ENCODE peak calls at places on chromosomes 5 and 9, in ten cellular contexts. I is body of pancreas, K is sigmoid colon, C is gastrocnemius medialis, D is IMR-90, E is esophagus squamous epithelium, W is HepG2, Y is tibial nerve, F is HCT116, M is upper lobe of left lung. T is an unnamed sample. For H3K36me3, the result is how much of the 10 kb centered on the place peaks cover.

GRCh38 chr5:104540448-104540847 is 977.9 kb upstream of the NUDT12 start:
- DNase-seq in I (peak), K (no peak), C (no peak), D (peak), E (no peak), W (no peak), Y (no peak), F (peak), M (no peak), T (no peak)

GRCh38 chr9:99222416-99223280 is 566 bp downstream of the SEC61B start:
- DNase-seq in I (peak), K (no peak), C (no peak), D (peak), E (no peak), W (no peak), Y (no peak), F (no peak), M (no peak), T (no peak)

GRCh38 chr9:132418743-132419363 is 8.8 kb downstream of the CFAP77 start:
- DNase-seq in I (no peak), K (no peak), C (no peak), D (no peak), E (no peak), W (no peak), Y (no peak), F (no peak), M (no peak), T (no peak)

GRCh38 chr5:150517272-150518152 is 9.6 kb downstream of the NDST1 start:
- DNase-seq in I (peak), K (no peak), C (no peak), D (peak), E (no peak), W (peak), Y (no peak), F (peak), M (peak), T (peak)

GRCh38 chr5:53482717-53483638 is 2.5 kb downstream of the FST start:
- DNase-seq in I (peak), K (peak), C (no peak), D (peak), E (no peak), W (peak), Y (no peak), F (no peak), M (peak), T (peak)

GRCh38 chr5:9714187-9714586 is 84.0 kb upstream of the TAS2R1 start:
- DNase-seq in I (no peak), K (no peak), C (no peak), D (peak), E (no peak), W (no peak), Y (no peak), F (no peak), M (no peak), T (no peak)

GRCh38 chr5:157506066-157506590 is 46.1 kb downstream of the NIPAL4 start:
- DNase-seq in I (no peak), K (no peak), C (no peak), D (no peak), E (no peak), W (no peak), Y (no peak), F (no peak), M (no peak), T (no peak)

GRCh38 chr5:153818626-153819025 is 220.1 kb downstream of the FAM114A2 start:
- DNase-seq in I (no peak), K (no peak), C (no peak), D (no peak), E (no peak), W (no peak), Y (no peak), F (no peak), M (no peak), T (no peak)

GRCh38 chr5:88727705-88728313 is 155.2 kb downstream of the MEF2C start:
- DNase-seq in I (no peak), K (no peak), C (no peak), D (peak), E (no peak), W (no peak), Y (no peak), F (peak), M (no peak), T (no peak)

GRCh38 chr5:89351975-89352374 is 469.0 kb upstream of the MEF2C start:
- DNase-seq in I (no peak), K (no peak), C (no peak), D (peak), E (no peak), W (no peak), Y (no peak), F (no peak), M (no peak), T (no peak)

GRCh38 chr9:89010056-89010455 is 18.8 kb downstream of the S1PR3 start:
- DNase-seq in I (no peak), K (no peak), C (no peak), D (no peak), E (no peak), W (no peak), Y (peak), F (no peak), M (no peak), T (no peak)

GRCh38 chr9:97561501-97561900 is 60.0 kb downstream of the TMOD1 start:
- DNase-seq in I (no peak), K (no peak), C (no peak), D (no peak), E (no peak), W (no peak), Y (no peak), F (no peak), M (no peak), T (no peak)

GRCh38 chr9:117887941-117888340 is 183.7 kb downstream of the TLR4 start:
- DNase-seq in I (no peak), K (no peak), C (no peak), D (no peak), E (no peak), W (no peak), Y (no peak), F (no peak), M (no peak), T (no peak)

GRCh38 chr5:143155445-143155844 is 248.0 kb downstream of the NR3C1 start:
- DNase-seq in I (no peak), K (no peak), C (no peak), D (no peak), E (no peak), W (no peak), Y (no peak), F (no peak), M (no peak), T (no peak)
- TF ChIP-seq CTCF in I (no peak), K (no peak), C (no peak), D (no peak), E (no peak), W (no peak), Y (no peak), F (no peak), M (no peak), T (no peak)

DNA sequence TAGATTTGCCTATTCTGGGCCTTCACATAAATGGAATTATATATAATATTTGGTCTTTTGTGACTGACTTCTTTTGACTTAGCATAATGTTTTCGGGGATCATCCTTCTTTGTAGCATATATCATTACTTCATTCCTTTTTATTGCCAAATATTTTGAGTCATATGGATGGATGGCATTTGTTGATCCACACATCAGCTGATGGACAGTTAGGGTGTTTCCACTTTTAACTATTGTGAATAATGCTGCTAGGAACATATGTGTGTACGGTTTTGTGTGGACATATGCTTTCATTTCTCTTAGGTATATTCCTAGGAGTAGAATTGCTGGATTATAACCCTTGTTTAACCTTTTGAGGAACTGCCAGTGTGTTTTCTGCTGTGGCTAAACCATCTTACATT is 249.6 kb downstream of the FANCC start:
- DNase-seq in I (no peak), K (no peak), C (no peak), D (no peak), E (no peak), W (no peak), Y (no peak), F (no peak), M (no peak), T (no peak)
- TF ChIP-seq POLR2A in I (no peak), K (no peak), C (no peak), D (no peak), E (no peak), W (no peak), Y (no peak), F (no peak), M (no peak), T (no peak)

DNA sequence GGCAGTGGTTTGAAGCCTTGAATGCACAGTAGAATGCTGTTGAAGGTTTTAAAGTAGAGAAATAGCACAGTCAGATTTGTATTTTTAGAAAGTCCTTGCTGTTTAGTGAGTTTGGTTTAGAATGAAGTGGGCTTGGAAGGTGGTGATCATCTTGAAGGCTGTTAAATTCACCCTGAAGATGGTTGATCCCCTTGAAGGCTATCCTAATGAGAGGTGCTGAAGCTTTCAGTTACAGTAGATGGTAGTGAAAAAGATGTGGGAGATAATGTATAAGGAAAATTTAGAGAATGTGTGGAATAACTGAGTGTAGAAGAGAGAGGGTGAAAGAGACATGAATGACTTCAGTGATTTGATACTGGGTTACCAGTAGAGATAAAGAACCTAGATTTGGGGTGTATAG is 16.0 kb downstream of the TENT2 start:
- DNase-seq in I (no peak), K (no peak), C (no peak), D (no peak), E (no peak), W (no peak), Y (no peak), F (no peak), M (no peak), T (no peak)
- H3K36me3 ChIP-seq in I (under half), K (under half), C (under half), D (under half), E (half or more), W (under half), Y (half or more), F (under half), M (under half), T (half or more)

GRCh38 chr5:93653716-93654115 is 70.7 kb downstream of the NR2F1 start:
- DNase-seq in I (no peak), K (no peak), C (no peak), D (no peak), E (no peak), W (no peak), Y (no peak), F (no peak), M (no peak), T (no peak)
- TF ChIP-seq CTCF in I (no peak), K (no peak), C (no peak), D (no peak), E (no peak), W (no peak), Y (no peak), F (no peak), M (no peak), T (no peak)

DNA sequence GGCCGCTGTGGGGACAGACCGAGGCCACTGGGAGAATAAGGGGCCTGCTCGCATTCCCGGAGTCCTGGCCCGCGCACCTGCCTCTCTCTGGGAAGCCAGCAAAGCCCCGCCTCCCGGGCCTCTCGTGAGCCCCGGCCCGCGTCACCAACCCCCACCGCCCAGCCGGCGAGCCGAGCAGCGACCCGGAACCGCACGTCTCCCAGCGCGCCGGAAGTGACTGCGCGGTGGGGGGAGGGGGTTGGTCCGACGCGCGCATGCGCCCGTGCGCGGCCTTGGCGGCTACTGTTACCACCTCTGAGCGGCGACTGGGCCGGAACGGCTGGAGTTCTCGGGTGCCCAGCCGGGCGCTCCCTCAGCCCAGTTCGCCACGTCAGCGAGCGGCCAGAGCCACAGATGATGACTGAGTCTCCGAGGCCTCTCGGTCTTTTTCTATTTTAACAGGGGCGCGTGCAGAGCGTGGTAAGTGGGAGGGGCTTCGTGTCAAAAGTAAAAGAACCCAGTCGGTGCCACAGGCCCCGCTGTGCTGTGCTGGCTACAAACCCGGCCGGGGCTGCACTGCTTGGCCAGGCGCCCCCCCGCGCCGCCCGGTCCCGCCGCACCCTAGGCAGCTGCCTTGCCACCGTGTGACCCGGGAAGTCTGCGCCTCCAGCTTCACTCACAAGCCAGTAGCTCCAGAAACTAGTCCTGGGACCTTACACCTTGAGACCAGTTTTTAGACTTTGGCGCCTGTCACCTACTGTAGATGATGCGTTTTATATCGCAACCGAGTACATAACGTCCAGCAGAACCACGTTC is at the start of gene GOLGA1:
- DNase-seq in I (peak), K (peak), C (peak), D (peak), E (peak), W (peak), Y (peak), F (peak), M (peak), T (peak)
- TF ChIP-seq POLR2A in I (peak), K (peak), C (peak), D (peak), E (peak), W (peak), Y (peak), F (peak), M (no peak), T (no peak)

GRCh38 chr5:169561883-169562282 is 21.7 kb upstream of the SPDL1 start:
- DNase-seq in I (peak), K (no peak), C (no peak), D (no peak), E (no peak), W (no peak), Y (no peak), F (no peak), M (no peak), T (no peak)

GRCh38 chr5:169567079-169567478 is 16.5 kb upstream of the SPDL1 start:
- DNase-seq in I (no peak), K (no peak), C (no peak), D (peak), E (no peak), W (no peak), Y (no peak), F (no peak), M (no peak), T (no peak)

GRCh38 chr5:169557838-169558237 is 25.7 kb upstream of the SPDL1 start:
- DNase-seq in I (no peak), K (no peak), C (no peak), D (no peak), E (no peak), W (no peak), Y (no peak), F (no peak), M (no peak), T (no peak)

GRCh38 chr5:169566202-169566601 is 17.4 kb upstream of the SPDL1 start:
- DNase-seq in I (no peak), K (no peak), C (no peak), D (no peak), E (no peak), W (no peak), Y (no peak), F (no peak), M (no peak), T (no peak)

DNA sequence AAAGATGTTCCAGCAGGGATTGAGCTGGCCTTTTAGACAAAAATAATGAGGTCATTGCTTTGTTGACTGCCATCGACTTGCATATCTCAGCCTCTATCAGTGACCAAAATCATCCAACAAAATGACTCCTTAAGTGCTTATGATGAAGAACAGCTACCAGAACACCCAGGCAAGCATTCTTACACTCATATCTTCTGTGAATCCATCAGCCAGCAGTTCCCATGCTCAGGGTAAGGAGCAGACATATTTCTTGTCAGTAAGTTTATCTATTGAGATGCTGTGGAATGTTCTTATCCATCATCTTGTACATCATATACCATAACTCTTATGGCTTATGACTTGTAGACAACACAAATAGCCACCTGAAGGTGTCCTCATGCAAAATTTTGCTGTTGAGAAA is 20.2 kb upstream of the SPDL1 start:
- DNase-seq in I (no peak), K (no peak), C (no peak), D (no peak), E (no peak), W (no peak), Y (no peak), F (no peak), M (no peak), T (no peak)
- H3K36me3 ChIP-seq in I (under half), K (under half), C (under half), D (under half), E (under half), W (under half), Y (under half), F (under half), M (under half), T (under half)

DNA sequence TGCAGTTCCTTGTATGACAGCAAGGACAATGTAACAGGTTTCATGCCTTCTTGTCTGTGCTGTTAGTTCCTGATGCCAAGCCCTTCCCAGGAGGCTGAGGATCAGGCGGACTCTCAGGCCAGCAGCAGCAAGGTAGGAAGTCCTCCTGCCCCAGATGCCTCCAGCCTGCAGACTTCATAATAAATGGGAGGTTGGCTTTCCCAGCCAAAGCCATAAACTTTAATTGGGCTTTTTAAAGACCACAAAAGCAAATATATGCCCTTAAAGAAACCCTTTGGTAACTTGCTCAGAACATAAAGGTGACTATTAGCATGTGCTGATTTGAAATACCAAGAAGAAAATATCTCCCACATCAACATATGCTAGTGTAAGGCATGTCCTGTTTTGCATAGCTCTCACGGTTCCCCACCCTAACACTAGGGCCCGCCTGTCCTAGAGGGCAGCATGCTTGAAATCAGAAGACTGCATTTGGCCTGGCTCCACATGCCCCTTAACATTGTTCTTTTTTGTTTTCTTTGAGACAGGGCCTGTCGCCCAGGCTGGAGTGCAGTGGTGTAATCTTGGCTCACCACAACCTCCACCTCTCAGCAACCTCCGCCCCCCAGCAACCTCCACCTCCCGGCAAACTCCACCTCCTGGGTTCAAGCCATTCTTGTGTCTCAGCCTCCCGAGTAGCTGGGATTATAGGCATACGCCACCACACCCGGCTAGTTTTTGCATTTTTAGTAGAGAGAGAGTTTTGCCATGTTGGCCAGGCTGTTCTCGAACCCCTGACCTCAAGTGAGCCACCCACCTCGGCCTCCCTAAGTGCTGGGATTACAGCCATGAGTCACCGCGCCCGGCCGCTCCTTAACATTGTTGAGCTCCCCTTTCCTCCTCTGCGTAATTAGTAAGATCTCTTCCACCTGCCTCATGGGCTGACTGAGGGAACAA is 44.6 kb upstream of the FCN1 start:
- DNase-seq in I (no peak), K (peak), C (no peak), D (no peak), E (no peak), W (no peak), Y (no peak), F (no peak), M (peak), T (peak)
- TF ChIP-seq CTCF in I (no peak), K (no peak), C (no peak), D (no peak), E (no peak), W (no peak), Y (no peak), F (no peak), M (no peak), T (no peak)

GRCh38 chr9:110256142-110256391 is 240 bp downstream of the TXN start:
- DNase-seq in I (no peak), K (no peak), C (no peak), D (no peak), E (no peak), W (no peak), Y (no peak), F (no peak), M (no peak), T (no peak)

GRCh38 chr9:110257097-110257955 is 1.0 kb upstream of the TXN start:
- DNase-seq in I (peak), K (no peak), C (peak), D (peak), E (no peak), W (peak), Y (peak), F (no peak), M (peak), T (peak)

GRCh38 chr9:110257971-110258370 is 1.7 kb upstream of the TXN start:
- DNase-seq in I (no peak), K (no peak), C (no peak), D (peak), E (no peak), W (no peak), Y (no peak), F (no peak), M (no peak), T (no peak)

GRCh38 chr9:110255417-110256141 is 728 bp downstream of the TXN start:
- DNase-seq in I (peak), K (peak), C (peak), D (peak), E (peak), W (peak), Y (peak), F (no peak), M (peak), T (peak)

DNA sequence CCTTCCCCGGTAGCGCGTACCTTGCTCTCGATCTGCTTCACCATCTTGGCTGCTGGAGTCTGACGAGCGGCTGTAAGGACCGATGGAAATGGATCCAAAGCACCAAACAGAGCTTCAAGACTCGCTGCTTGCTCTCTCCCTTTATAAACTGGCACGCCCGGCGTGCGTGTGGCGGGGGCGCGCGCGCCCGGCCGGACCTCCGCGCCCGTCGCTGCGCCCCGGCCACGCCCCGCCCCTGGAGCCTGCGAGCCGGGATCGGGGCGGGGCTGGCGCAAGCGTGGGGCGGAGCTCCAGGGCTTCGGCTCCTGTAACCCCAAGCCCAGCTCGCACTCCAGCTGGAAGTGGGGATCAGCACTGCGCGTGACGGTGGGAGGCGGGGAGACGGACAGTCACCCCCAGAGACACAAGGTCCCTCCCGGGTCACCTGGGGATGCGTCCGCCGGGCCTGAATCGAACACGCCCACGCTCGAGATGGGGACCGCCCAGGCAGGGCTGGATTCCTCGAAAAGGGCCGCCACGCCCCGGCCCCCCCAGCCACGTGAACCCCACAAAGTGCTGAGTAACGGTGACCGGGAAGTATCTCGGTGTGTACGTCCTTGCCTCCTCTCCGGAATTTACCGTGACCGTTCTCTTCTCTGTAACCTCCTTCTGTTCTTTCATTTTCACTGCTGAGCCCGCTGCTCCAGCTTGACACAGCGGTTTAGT is at the start of gene TXN:
- DNase-seq in I (peak), K (peak), C (peak), D (peak), E (peak), W (peak), Y (peak), F (peak), M (peak), T (peak)
- TF ChIP-seq POLR2A in I (peak), K (peak), C (peak), D (peak), E (peak), W (peak), Y (peak), F (peak), M (no peak), T (peak)

T was measured in heart left ventricle.